ENCODE peak calls at places on chromosomes 12 and 14, in nine cellular contexts. O, C, F, L, R, U, G, D and P are unnamed samples.

GRCh38 chr12:131388164-131388795 is 322.6 kb upstream of the SFSWAP start:
- DNase-seq in O (no peak), C (no peak), F (no peak), L (no peak), R (no peak), U (peak), G (no peak), D (no peak), P (no peak)

GRCh38 chr14:77105118-77105517 is 7.1 kb downstream of the CIPC start:
- DNase-seq in O (no peak), C (no peak), F (no peak), L (no peak), R (no peak), U (no peak), G (no peak), D (no peak), P (no peak)

GRCh38 chr12:110916295-110916875 is 4.0 kb downstream of the MYL2 start:
- DNase-seq in O (peak), C (no peak), F (no peak), L (no peak), R (no peak), U (no peak), G (no peak), D (peak), P (no peak)

GRCh38 chr14:101073598-101073965 is 170.1 kb upstream of the RTL1 start:
- DNase-seq in O (no peak), C (no peak), F (no peak), L (no peak), R (no peak), U (peak), G (no peak), D (no peak), P (no peak)

GRCh38 chr14:69694730-69695663 is 71.9 kb upstream of the SRSF5 start:
- DNase-seq in O (peak), C (no peak), F (no peak), L (no peak), R (no peak), U (no peak), G (no peak), D (peak), P (no peak)

GRCh38 chr12:2291182-2291832 is 238.5 kb downstream of the CACNA1C start:
- DNase-seq in O (peak), C (peak), F (no peak), L (peak), R (no peak), U (no peak), G (peak), D (no peak), P (no peak)

GRCh38 chr12:2893007-2893406 is 2.3 kb downstream of the TULP3 start:
- DNase-seq in O (peak), C (no peak), F (no peak), L (peak), R (no peak), U (no peak), G (no peak), D (peak), P (no peak)

GRCh38 chr12:67754933-67755697 is 106.6 kb downstream of the DYRK2 start:
- DNase-seq in O (no peak), C (no peak), F (peak), L (no peak), R (no peak), U (no peak), G (no peak), D (no peak), P (no peak)

GRCh38 chr12:701896-702539 is 38.8 kb upstream of the NINJ2 start:
- DNase-seq in O (no peak), C (no peak), F (no peak), L (no peak), R (no peak), U (no peak), G (no peak), D (no peak), P (no peak)

GRCh38 chr12:29944269-29945000 is 160.7 kb upstream of the TMTC1 start:
- DNase-seq in O (peak), C (no peak), F (no peak), L (no peak), R (no peak), U (no peak), G (no peak), D (no peak), P (no peak)

GRCh38 chr12:53219116-53219955 is 12.3 kb upstream of the ITGB7 start:
- DNase-seq in O (peak), C (no peak), F (no peak), L (peak), R (peak), U (peak), G (peak), D (peak), P (no peak)

GRCh38 chr14:78455896-78456435 is 285.8 kb downstream of the NRXN3 start:
- DNase-seq in O (no peak), C (no peak), F (no peak), L (no peak), R (no peak), U (no peak), G (no peak), D (no peak), P (no peak)

GRCh38 chr12:80356092-80356491 is 87.9 kb upstream of the PTPRQ start:
- DNase-seq in O (peak), C (no peak), F (no peak), L (no peak), R (no peak), U (no peak), G (no peak), D (peak), P (no peak)

GRCh38 chr12:31522607-31523006 is 68.3 kb downstream of the DENND5B start:
- DNase-seq in O (no peak), C (no peak), F (no peak), L (no peak), R (no peak), U (no peak), G (no peak), D (no peak), P (no peak)
- TF ChIP-seq CTCF in O (no peak), C (no peak), F (no peak), L (no peak), R (no peak), U (no peak), G (no peak), D (no peak), P (no peak)

DNA sequence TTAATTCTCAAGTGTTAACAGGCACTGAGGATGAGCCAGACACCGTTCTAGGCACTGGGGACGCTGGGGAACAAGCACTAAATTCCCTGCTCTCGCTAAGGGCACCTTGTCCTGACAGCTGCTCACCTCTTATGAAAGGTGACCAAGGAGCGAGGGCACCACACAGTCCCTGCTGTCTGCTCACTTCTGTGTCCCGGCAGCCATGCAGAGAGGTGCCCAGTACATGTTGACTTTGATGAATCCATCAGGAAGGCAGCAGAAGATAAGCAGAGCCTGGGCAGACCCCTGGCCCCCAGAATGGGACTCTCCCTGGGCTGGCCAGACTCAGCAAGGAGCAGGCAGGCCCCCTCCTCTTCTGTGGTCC is 14.1 kb downstream of the C14orf132 start:
- DNase-seq in O (no peak), C (no peak), F (no peak), L (no peak), R (no peak), U (peak), G (no peak), D (no peak), P (no peak)
- TF ChIP-seq CTCF in O (no peak), C (no peak), F (no peak), L (no peak), R (no peak), U (no peak), G (no peak), D (no peak), P (no peak)

GRCh38 chr14:88563845-88564244 is 1.0 kb downstream of the ZC3H14 start:
- DNase-seq in O (no peak), C (no peak), F (no peak), L (no peak), R (no peak), U (no peak), G (no peak), D (no peak), P (no peak)
- TF ChIP-seq CTCF in O (no peak), C (no peak), F (no peak), L (no peak), R (no peak), U (no peak), G (no peak), D (no peak), P (no peak)

GRCh38 chr14:20866963-20867362 is 24.2 kb upstream of the RNASE3 start:
- DNase-seq in O (peak), C (peak), F (no peak), L (peak), R (no peak), U (no peak), G (peak), D (peak), P (peak)
- TF ChIP-seq CTCF in O (peak), C (no peak), F (peak), L (peak), R (peak), U (peak), G (peak), D (peak), P (peak)

GRCh38 chr12:123041811-123042655 is 61.6 kb downstream of the ARL6IP4 start:
- DNase-seq in O (no peak), C (no peak), F (no peak), L (no peak), R (no peak), U (peak), G (no peak), D (peak), P (no peak)
- TF ChIP-seq CTCF in O (no peak), C (no peak), F (no peak), L (no peak), R (no peak), U (no peak), G (no peak), D (no peak), P (no peak)

GRCh38 chr14:67515386-67516079 is 17.6 kb upstream of the PLEKHH1 start:
- DNase-seq in O (no peak), C (peak), F (peak), L (no peak), R (peak), U (peak), G (peak), D (no peak), P (peak)

GRCh38 chr14:67514650-67515385 is 18.3 kb upstream of the PLEKHH1 start:
- DNase-seq in O (peak), C (peak), F (peak), L (no peak), R (peak), U (peak), G (peak), D (peak), P (peak)

GRCh38 chr14:67516679-67517078 is 16.4 kb upstream of the PLEKHH1 start:
- DNase-seq in O (no peak), C (no peak), F (no peak), L (no peak), R (no peak), U (no peak), G (no peak), D (no peak), P (no peak)

GRCh38 chr14:67519406-67519805 is 13.7 kb upstream of the PLEKHH1 start:
- DNase-seq in O (no peak), C (no peak), F (no peak), L (no peak), R (no peak), U (no peak), G (no peak), D (no peak), P (no peak)

GRCh38 chr14:67517083-67517482 is 16.0 kb upstream of the PLEKHH1 start:
- DNase-seq in O (peak), C (peak), F (peak), L (no peak), R (no peak), U (no peak), G (peak), D (peak), P (peak)
- TF ChIP-seq CTCF in O (no peak), C (no peak), F (peak), L (no peak), R (no peak), U (no peak), G (peak), D (peak), P (no peak)

DNA sequence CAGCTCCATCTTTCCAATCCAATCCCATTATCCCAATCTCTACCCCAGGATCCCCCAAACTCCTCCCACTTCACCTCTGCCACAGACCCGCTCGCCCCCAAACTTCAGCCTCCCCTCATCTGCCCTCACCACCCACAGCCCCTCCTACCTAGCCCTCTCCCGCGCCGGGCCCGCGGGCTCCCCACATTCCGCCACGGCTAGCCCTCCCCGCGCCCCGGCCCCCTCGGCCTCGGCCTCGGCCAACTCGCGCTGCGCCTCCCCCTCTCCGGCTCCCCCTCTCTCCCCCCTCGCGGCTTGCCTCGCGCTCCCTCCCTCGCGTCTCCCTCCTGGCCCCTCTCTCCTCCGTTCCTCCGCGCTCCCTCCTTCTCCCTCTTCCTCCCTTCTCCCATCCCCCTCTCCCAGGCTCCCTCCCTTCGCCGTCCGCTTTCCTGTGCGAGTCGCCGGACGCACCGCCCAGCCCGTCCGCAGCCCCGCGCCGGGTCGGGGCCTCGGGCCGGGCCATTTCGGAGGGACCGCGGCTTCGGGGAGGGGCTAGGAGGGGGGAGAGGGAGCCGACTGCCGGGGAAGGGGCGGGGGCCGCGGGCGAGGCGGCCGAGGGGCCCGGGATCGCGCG is at the start of gene ATN1:
- DNase-seq in O (peak), C (peak), F (peak), L (peak), R (no peak), U (peak), G (peak), D (peak), P (peak)
- TF ChIP-seq CTCF in O (no peak), C (no peak), F (no peak), L (no peak), R (no peak), U (no peak), G (no peak), D (no peak), P (no peak)